ENCODE peak calls at places on chromosomes 6 and 20, in eight cellular contexts. X, A, M, Q, G, K, B and U are unnamed samples.

GRCh38 chr6:43338243-43338642 is 29.6 kb upstream of the CRIP3 start:
- DNase-seq in X (no peak), A (no peak), M (no peak), Q (no peak), G (no peak), K (no peak), B (no peak), U (no peak)

GRCh38 chr6:43368517-43369160 is 808 bp downstream of the ZNF318 start:
- DNase-seq in X (peak; percentile 71), A (peak; percentile 63), M (peak; percentile 9), Q (peak; percentile 53), G (peak; percentile 73), K (peak; percentile 44), B (peak; percentile 37), U (peak; percentile 54)

GRCh38 chr6:122825180-122825579 is 36.1 kb downstream of the SMPDL3A start:
- DNase-seq in X (no peak), A (no peak), M (no peak), Q (no peak), G (no peak), K (no peak), B (no peak), U (no peak)

GRCh38 chr6:3227363-3228045 is at the start of gene TUBB2B:
- DNase-seq in X (peak; percentile 60), A (no peak), M (no peak), Q (no peak), G (peak; percentile 73), K (no peak), B (no peak), U (peak; percentile 85)

GRCh38 chr6:33816911-33817310 is 13.1 kb upstream of the MLN start:
- DNase-seq in X (no peak), A (no peak), M (no peak), Q (no peak), G (no peak), K (no peak), B (no peak), U (no peak)

GRCh38 chr6:25173951-25174474 is 105.2 kb upstream of the CARMIL1 start:
- DNase-seq in X (no peak), A (no peak), M (peak; percentile 62), Q (peak; percentile 99), G (no peak), K (no peak), B (no peak), U (no peak)

GRCh38 chr20:528923-529594 is 14.5 kb downstream of the CSNK2A1 start:
- DNase-seq in X (no peak), A (no peak), M (peak; percentile 65), Q (peak; percentile 80), G (no peak), K (no peak), B (no peak), U (no peak)

GRCh38 chr6:45460166-45460565 is 82.4 kb upstream of the SUPT3H start:
- DNase-seq in X (no peak), A (no peak), M (no peak), Q (no peak), G (no peak), K (no peak), B (no peak), U (no peak)

GRCh38 chr20:9460518-9460917 is 53.9 kb upstream of the LAMP5 start:
- DNase-seq in X (no peak), A (no peak), M (peak; percentile 21), Q (no peak), G (no peak), K (no peak), B (no peak), U (no peak)

GRCh38 chr6:162343196-162343901 is 384.2 kb downstream of the PRKN start:
- DNase-seq in X (no peak), A (no peak), M (peak; percentile 8), Q (no peak), G (no peak), K (no peak), B (no peak), U (no peak)

GRCh38 chr20:59123011-59123676 is 40.5 kb upstream of the ZNF831 start:
- DNase-seq in X (no peak), A (peak; percentile 5), M (no peak), Q (no peak), G (no peak), K (no peak), B (no peak), U (no peak)

GRCh38 chr20:33753763-33754162 is 22.0 kb downstream of the ZNF341 start:
- DNase-seq in X (no peak), A (no peak), M (no peak), Q (no peak), G (no peak), K (no peak), B (no peak), U (no peak)

GRCh38 chr6:4164043-4164442 is 28.7 kb upstream of the ECI2 start:
- DNase-seq in X (no peak), A (no peak), M (no peak), Q (no peak), G (no peak), K (no peak), B (no peak), U (no peak)

GRCh38 chr6:139308284-139308916 is 16.6 kb upstream of the TXLNB start:
- DNase-seq in X (no peak), A (no peak), M (no peak), Q (no peak), G (no peak), K (no peak), B (no peak), U (no peak)

GRCh38 chr6:113598786-113599185 is 258.4 kb upstream of the MARCKS start:
- DNase-seq in X (no peak), A (no peak), M (no peak), Q (no peak), G (no peak), K (no peak), B (no peak), U (no peak)

DNA sequence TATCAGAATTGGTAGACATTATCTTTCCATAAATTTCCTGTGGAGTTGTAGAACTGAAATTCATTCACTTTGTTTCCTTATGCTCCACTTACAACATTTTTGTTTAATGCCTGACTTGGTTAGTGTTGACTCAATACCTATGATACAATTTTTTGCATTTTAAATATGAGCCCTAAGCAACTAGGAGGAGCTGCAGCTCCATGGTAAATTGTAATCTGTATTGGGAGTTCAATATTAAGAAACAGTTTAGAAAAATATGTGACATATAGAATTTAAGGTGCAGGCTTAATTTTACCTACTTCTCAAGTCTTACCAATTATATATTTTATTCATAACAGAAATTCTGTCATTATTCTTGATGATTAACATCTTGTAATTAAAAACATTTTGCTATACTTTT is 868.3 kb downstream of the EYS start:
- DNase-seq in X (no peak), A (no peak), M (no peak), Q (peak; percentile 2), G (no peak), K (no peak), B (no peak), U (no peak)
- TF ChIP-seq CTCF in X (no peak), A (no peak), M (no peak), Q (peak; percentile 15), G (no peak), K (no peak), B (no peak), U (no peak)

DNA sequence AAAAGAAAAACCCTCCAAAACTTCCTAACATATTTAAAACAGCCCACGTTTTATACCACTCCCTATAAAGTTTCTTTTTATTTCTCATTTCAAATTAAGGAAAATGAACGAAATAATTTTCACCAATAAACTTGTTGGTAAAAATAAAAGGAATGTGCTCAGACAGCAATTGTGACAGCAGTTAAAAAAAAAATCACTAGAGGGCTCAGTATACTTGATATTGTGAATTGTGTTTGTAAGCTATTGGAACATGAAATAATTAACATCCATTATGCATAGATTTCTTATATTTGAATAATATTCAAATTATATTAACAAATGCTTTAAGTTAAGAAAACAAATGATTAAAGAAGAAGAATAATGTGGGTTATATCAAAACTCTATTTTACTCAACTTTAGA is 105.5 kb downstream of the ASCC3 start:
- DNase-seq in X (no peak), A (no peak), M (no peak), Q (peak; percentile 18), G (no peak), K (no peak), B (no peak), U (no peak)
- TF ChIP-seq CTCF in X (no peak), A (no peak), M (no peak), Q (peak; percentile 20), G (no peak), K (no peak), B (no peak), U (no peak)

DNA sequence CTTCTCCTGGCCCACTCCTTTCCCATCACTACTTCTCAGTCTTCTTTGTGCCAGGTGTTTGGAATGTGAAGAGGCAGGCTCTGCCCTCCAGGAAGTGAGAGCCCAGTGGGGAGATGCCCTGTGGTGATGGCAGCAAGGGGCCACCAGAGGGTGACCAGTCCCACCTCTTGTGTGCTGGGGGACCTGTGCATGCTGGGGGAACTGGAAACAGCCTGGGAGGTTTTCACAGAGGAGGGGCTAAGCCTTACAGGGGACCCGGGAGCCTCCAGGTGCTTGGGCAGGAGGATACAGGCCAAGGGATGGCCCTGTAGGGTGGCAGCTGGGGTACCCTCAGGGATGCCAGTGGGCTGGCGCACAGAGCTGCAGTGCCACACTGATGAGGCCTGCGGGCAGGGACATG is 72.3 kb downstream of the RAMACL start:
- DNase-seq in X (no peak), A (no peak), M (no peak), Q (no peak), G (no peak), K (no peak), B (no peak), U (no peak)
- TF ChIP-seq CTCF in X (no peak), A (no peak), M (no peak), Q (peak; percentile 31), G (no peak), K (no peak), B (no peak), U (no peak)

DNA sequence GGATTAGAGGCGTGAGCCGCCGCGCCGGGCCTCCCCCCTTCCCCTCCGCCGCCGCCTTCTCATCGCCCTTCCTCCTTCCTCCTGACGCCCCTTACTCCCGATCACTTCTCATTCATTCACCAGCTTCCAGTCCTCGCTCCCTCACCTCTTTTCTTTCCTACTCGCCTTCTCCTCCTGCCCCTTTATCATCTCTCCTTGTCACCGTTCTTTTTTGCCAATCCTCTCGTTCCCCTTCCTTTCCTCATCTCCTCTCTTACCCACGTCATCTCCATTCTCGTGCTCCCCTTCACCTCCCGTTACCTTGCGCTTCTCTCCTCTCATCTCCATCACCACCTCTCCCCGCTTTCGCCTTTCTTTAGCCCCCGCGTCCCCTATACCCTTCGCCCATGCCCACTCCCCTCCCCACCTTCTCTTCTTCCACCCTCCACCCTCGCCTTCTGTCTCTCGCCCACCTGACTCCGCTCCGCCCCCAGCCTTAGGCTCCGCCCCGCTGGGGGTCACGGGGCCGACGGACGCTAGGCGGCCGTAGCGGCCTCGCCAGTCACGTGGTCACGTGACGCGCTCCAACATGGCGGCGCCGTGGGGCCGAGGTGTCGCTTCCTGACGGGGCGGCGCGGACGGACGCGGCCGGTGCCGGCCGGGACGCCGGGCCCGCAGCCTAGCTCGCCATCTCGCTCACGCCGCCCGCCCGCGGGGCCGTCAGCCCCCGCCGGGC is at the start of gene ARFGEF2:
- DNase-seq in X (peak; percentile 96), A (peak; percentile 95), M (peak; percentile 91), Q (peak; percentile 92), G (peak; percentile 94), K (peak; percentile 92), B (peak; percentile 93), U (peak; percentile 87)
- TF ChIP-seq CTCF in X (no peak), A (peak; percentile 23), M (no peak), Q (no peak), G (no peak), K (no peak), B (no peak), U (peak; percentile 33)